ENCODE peak calls at places on chromosomes 4 and X, in six cellular contexts. D is natural killer cell; W is NB4; K is OCI-LY7; U is PC-9; A is CD4-positive, alpha-beta T cell. M is an unnamed sample.

GRCh38 chrX:49155900-49156837 is 6.4 kb upstream of the MAGIX start:
- DNase-seq in D (peak), W (peak), K (peak), U (peak), A (peak), M (peak)

GRCh38 chr4:38805530-38806145 is 1.0 kb upstream of the TLR1 start:
- DNase-seq in D (no peak), W (peak), K (peak), U (no peak), A (no peak), M (no peak)

GRCh38 chr4:101345271-101345595 is 2.1 kb downstream of the PPP3CA start:
- DNase-seq in D (no peak), W (peak), K (peak), U (no peak), A (no peak), M (no peak)

GRCh38 chr4:150280975-150281374 is 202.7 kb downstream of the DCLK2 start:
- DNase-seq in D (no peak), W (no peak), K (no peak), U (no peak), A (no peak), M (no peak)

GRCh38 chr4:161256716-161257115 is 907.1 kb downstream of the FSTL5 start:
- DNase-seq in D (no peak), W (peak), K (no peak), U (no peak), A (no peak), M (no peak)

GRCh38 chr4:48445704-48446103 is 37.4 kb upstream of the SLC10A4 start:
- DNase-seq in D (no peak), W (no peak), K (peak), U (peak), A (no peak), M (no peak)

GRCh38 chr4:94826206-94826605 is 68.5 kb downstream of the BMPR1B start:
- DNase-seq in D (no peak), W (no peak), K (no peak), U (no peak), A (no peak), M (no peak)

GRCh38 chrX:153371256-153371655 is 29.9 kb downstream of the PNMA6E start:
- DNase-seq in D (no peak), W (no peak), K (no peak), U (no peak), A (no peak), M (no peak)

GRCh38 chrX:29466441-29466840 is 748.9 kb upstream of the MAGEB2 start:
- DNase-seq in D (no peak), W (no peak), K (no peak), U (no peak), A (no peak), M (no peak)

GRCh38 chr4:133188433-133189175 is 39.5 kb downstream of the PCDH10 start:
- DNase-seq in D (no peak), W (no peak), K (no peak), U (no peak), A (no peak), M (no peak)

GRCh38 chr4:105786748-105787147 is 78.2 kb downstream of the GSTCD start:
- DNase-seq in D (no peak), W (no peak), K (no peak), U (no peak), A (no peak), M (no peak)

GRCh38 chr4:38002451-38003071 is 42.4 kb downstream of the PTTG2 start:
- DNase-seq in D (no peak), W (no peak), K (no peak), U (peak), A (no peak), M (no peak)

GRCh38 chr4:108861339-108861738 is 98.5 kb upstream of the ETNPPL start:
- DNase-seq in D (no peak), W (peak), K (no peak), U (no peak), A (no peak), M (no peak)

GRCh38 chr4:16206848-16207247 is 19.4 kb downstream of the TAPT1 start:
- DNase-seq in D (no peak), W (peak), K (no peak), U (no peak), A (no peak), M (no peak)

DNA sequence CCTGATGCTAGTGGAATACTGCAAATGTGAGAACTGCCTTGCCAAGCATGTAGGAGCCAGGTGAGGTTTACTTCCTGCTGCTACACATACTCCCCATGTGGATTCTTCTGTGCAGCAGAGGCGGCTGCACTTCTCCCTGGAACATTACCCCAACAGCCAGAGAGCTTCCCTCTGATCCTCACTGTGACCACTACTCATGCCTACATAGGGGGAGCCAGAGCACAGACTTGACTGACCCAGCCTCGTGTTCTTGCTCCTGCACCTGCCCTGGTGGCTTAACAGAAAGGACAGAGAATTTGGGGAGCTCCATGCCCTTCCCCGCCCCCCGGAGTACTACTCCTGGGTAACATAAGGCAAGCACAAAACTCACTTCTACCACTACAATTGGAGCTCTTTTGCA is 38.4 kb downstream of the UGT2A2 start:
- DNase-seq in D (no peak), W (no peak), K (no peak), U (no peak), A (no peak), M (no peak)
- TF ChIP-seq CTCF in D (no peak), W (no peak), K (no peak), U (no peak), A (no peak), M (no peak)

DNA sequence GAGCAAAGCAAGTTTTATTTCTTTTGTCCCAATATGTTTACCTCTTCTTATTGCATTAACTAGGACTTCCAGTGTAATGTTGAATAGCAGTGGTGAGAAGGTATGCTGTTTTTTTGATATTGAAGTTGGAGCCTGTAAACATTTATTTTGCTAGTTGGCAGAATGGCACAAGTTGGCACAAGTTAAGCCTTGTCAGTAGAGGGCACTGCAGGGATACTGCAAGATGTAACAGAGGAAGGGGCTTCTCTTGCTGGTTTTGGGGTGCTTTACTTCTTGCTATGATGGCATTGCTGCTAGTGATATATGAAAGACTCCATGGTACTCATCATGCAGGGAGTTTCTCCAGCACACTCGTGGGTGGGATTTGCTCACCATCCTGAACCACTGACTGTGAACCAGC is 327.3 kb upstream of the ARX start:
- DNase-seq in D (no peak), W (no peak), K (no peak), U (no peak), A (no peak), M (no peak)
- TF ChIP-seq CTCF in D (no peak), W (no peak), K (peak), U (no peak), A (no peak), M (peak)

DNA sequence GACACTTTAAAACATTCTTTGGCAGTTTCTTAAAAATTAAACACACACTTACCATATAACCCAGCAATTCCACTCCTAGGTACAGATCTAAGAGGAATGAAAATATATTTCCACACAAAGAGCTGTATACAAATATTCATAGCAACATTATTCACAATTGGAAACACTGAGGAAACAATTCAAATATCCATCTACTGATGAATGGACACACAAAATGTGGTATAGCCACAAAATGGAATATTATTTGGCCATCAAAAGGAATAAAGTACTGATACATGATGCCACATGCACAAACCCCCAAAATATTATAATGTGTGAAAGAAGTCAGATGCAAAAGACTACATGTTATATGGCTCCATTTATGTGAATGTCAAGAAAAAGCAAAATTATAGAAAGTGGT is 70.9 kb downstream of the HS6ST2 start:
- DNase-seq in D (no peak), W (no peak), K (no peak), U (no peak), A (no peak), M (no peak)
- TF ChIP-seq CTCF in D (no peak), W (no peak), K (no peak), U (no peak), A (no peak), M (no peak)

DNA sequence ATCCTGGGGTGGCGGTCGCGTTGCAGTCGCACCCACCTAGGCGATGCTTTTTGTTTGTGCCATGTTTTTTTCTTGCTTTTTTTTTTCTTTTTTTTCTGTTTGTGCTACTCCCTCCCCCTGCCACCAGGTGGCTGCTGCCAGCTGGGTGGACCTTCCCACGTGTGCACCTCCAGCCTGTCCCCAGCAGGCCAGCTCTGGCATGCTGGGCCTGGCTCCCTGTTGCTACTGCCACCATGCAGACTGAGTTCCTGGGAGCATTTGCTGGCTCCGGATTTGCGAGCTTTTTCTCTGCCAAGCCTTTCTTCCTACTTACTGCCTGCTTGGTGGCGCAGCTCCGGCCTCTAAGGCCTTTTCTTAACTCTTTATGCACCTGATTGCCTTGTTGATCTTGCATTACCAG is 161.2 kb upstream of the WDFY3 start:
- DNase-seq in D (no peak), W (peak), K (peak), U (no peak), A (no peak), M (no peak)
- TF ChIP-seq CTCF in D (no peak), W (peak), K (peak), U (peak), A (peak), M (peak)

DNA sequence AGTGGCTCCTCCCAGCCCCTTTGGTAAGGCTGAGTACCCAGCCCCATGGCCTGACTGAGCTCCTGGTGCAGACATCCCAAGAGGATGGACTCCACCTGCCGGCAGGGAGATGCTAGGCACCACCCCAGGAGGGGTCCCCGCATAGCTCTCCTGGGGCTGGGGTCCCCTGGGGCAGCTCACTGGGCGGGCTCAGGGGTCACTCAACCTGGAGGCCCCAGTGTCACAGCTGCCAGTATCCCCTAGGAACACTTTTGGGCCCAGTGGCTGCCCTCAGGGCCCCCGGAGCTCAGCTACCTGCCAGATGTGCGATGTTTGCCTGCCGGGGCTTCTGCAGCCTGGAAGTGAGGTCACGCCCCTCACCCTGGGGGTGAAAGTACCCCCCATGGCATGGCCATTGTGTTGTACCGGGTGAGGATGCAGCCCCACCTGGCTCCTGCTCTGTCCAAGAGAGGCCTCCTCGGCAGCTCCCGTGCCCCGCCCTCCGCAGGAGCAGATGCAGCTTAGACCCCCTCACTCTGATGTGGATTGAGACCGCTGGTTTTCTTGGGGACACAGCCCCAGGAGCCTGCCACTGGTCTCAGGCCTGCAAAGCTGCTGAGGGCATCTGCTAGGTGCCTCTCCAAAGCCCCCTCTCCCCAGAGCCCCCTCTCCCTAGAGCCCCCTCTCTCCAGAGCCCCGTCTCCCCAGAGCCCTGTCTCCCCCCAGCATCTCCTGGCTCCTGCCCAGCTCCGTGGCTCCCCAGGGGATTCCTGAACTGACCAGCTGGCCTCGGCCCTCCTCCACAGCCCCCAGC is 6.7 kb upstream of the HGFAC start:
- DNase-seq in D (no peak), W (no peak), K (peak), U (no peak), A (no peak), M (no peak)
- TF ChIP-seq CTCF in D (no peak), W (peak), K (peak), U (no peak), A (no peak), M (no peak)

GRCh38 chrX:16469870-16470269 is 180.1 kb upstream of the S100G start:
- DNase-seq in D (no peak), W (peak), K (no peak), U (no peak), A (no peak), M (no peak)
- TF ChIP-seq CTCF in D (no peak), W (peak), K (peak), U (no peak), A (no peak), M (no peak)